ENCODE peak calls at places on chromosomes 16 and 17, in eight cellular contexts. D is endothelial cell of umbilical vein, Z is fibroblast of lung, L is body of pancreas, A is mammary epithelial cell, K is keratinocyte, P is vagina, S is left ventricle myocardium inferior. X is an unnamed sample. For H3K36me3, the result is how much of the 10 kb centered on the place peaks cover.

GRCh38 chr16:11571549-11571948 is 15.2 kb downstream of the LITAF start:
- DNase-seq in S (no peak), Z (no peak), K (no peak), P (no peak), A (no peak), D (no peak), L (no peak), X (no peak)

GRCh38 chr16:48182979-48183537 is 27.3 kb upstream of the ABCC12 start:
- DNase-seq in K (no peak), D (no peak), Z (no peak), A (no peak), L (no peak), S (no peak), P (no peak), X (no peak)

GRCh38 chr17:76735006-76735405 is 2.1 kb downstream of the SRSF2 start:
- DNase-seq in D (peak), K (no peak), L (no peak), Z (peak), A (peak), S (no peak), P (no peak), X (no peak)

GRCh38 chr17:8393470-8394231 is 4.0 kb downstream of the RNF222 start:
- DNase-seq in P (no peak), A (peak), L (peak), Z (peak), D (no peak), K (no peak), S (no peak), X (peak)

GRCh38 chr16:81996664-81997529 is 14.4 kb downstream of the SDR42E1 start:
- DNase-seq in K (no peak), L (no peak), P (no peak), A (peak), S (no peak), Z (peak), D (peak), X (no peak)

GRCh38 chr17:38730526-38731379 is 612 bp downstream of the CISD3 start:
- DNase-seq in A (peak), S (peak), K (no peak), Z (peak), P (no peak), L (peak), D (peak), X (peak)

GRCh38 chr16:74585846-74586392 is 21.0 kb downstream of the GLG1 start:
- DNase-seq in D (no peak), L (no peak), P (no peak), S (no peak), Z (no peak), A (no peak), K (no peak), X (no peak)

GRCh38 chr16:70657956-70658355 is 11.6 kb downstream of the IL34 start:
- DNase-seq in S (no peak), Z (no peak), K (no peak), P (no peak), A (no peak), L (no peak), D (no peak), X (no peak)

GRCh38 chr16:54805648-54806047 is 125.0 kb upstream of the IRX5 start:
- DNase-seq in D (no peak), L (no peak), A (no peak), S (no peak), K (no peak), Z (no peak), P (no peak), X (no peak)

GRCh38 chr16:71965223-71965622 is 35.0 kb downstream of the PKD1L3 start:
- DNase-seq in P (no peak), D (no peak), A (no peak), Z (no peak), L (no peak), S (no peak), K (no peak), X (no peak)

GRCh38 chr17:50900383-50900892 is 34.3 kb upstream of the TOB1 start:
- DNase-seq in S (no peak), K (no peak), P (no peak), A (no peak), Z (no peak), D (no peak), L (no peak), X (no peak)

GRCh38 chr17:21289902-21290571 is 5.5 kb downstream of the MAP2K3 start:
- DNase-seq in P (no peak), L (peak), Z (no peak), K (no peak), A (no peak), D (no peak), S (peak), X (no peak)

GRCh38 chr16:80570106-80570478 is 29.3 kb downstream of the DYNLRB2 start:
- DNase-seq in S (no peak), P (no peak), Z (peak), A (no peak), L (no peak), D (peak), K (no peak), X (no peak)

GRCh38 chr17:44595216-44595775 is 38.0 kb downstream of the FZD2 start:
- DNase-seq in A (no peak), Z (no peak), P (no peak), S (no peak), L (no peak), K (no peak), D (no peak), X (no peak)

GRCh38 chr17:26792486-26792885 is 501.4 kb upstream of the WSB1 start:
- DNase-seq in D (peak), L (no peak), Z (peak), P (no peak), S (no peak), A (peak), K (peak), X (no peak)

GRCh38 chr16:71807905-71808592 is 585 bp downstream of the AP1G1 start:
- DNase-seq in D (peak), P (no peak), Z (peak), L (peak), S (peak), A (peak), K (no peak), X (no peak)

GRCh38 chr16:17382949-17383348 is 87.8 kb downstream of the XYLT1 start:
- DNase-seq in L (peak), A (no peak), K (no peak), S (no peak), D (no peak), P (no peak), Z (no peak), X (no peak)
- H3K36me3 ChIP-seq in L (under half), A (under half), K (under half), S (under half), D (under half), P (under half), Z (under half), X (under half)

DNA sequence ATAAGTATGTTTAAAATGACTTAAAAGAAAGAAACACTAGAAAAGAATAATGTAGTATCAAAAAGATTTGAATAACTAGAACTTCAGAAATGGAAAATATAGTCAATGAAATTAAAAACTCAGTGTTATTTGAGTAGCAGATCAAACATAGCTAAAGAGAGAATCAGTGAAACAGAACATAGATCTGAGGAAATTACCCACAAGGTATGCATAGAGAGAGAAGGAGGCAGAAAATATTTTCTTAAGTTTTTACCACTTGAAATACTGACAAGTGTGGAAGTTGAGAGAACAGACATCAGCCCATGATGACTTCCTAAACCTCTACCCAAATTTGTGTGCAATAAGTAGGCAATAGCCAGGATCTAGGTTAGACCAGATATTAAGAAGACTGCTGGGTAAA is 52.4 kb downstream of the ARHGAP17 start:
- DNase-seq in A (no peak), L (no peak), K (no peak), P (no peak), D (no peak), S (no peak), Z (no peak), X (no peak)
- H3K36me3 ChIP-seq in A (under half), L (under half), K (under half), P (half or more), D (under half), S (half or more), Z (under half), X (under half)

GRCh38 chr17:42992872-42993271 is 5.3 kb upstream of the RPL27 start:
- DNase-seq in L (no peak), A (no peak), Z (no peak), K (no peak), S (no peak), D (no peak), P (no peak), X (no peak)

GRCh38 chr17:42999003-42999525 is 845 bp downstream of the RPL27 start:
- DNase-seq in A (no peak), Z (no peak), L (no peak), D (no peak), P (no peak), K (no peak), S (no peak), X (no peak)

GRCh38 chr17:42997984-42998938 is at the start of gene RPL27:
- DNase-seq in A (peak), P (peak), Z (peak), L (peak), D (peak), S (peak), K (peak), X (peak)

DNA sequence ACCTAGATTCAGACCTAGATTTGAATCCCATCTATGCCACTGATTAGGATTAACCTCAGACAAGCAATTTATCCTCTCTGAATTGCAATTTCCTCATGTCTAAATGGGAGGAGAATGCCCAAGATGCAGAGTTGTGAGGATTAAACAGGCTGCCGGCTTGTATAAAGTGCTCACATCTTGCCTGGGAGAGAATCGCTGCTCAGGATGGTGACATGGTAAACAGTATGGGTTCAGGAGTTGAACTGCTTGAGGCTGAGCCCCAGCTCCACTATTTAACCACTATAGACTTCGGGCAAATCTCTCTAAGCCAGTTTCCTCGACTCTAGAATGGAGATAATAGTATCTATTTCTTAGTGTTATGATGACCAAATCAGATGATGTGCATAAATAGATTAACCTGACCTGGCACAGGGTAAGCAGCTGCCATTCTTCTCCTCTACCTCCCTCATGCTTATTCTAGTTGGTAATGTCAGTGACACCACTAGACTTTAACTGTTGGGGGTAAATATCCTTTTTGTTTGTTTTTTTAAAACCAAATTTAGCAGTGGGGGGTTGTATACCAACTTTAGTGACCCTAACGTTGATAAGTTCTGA is 732 bp upstream of the RPL27 start:
- DNase-seq in L (no peak), S (no peak), P (no peak), Z (no peak), K (no peak), A (no peak), D (no peak), X (no peak)
- H3K36me3 ChIP-seq in L (under half), S (under half), P (under half), Z (under half), K (under half), A (under half), D (under half), X (under half)

DNA sequence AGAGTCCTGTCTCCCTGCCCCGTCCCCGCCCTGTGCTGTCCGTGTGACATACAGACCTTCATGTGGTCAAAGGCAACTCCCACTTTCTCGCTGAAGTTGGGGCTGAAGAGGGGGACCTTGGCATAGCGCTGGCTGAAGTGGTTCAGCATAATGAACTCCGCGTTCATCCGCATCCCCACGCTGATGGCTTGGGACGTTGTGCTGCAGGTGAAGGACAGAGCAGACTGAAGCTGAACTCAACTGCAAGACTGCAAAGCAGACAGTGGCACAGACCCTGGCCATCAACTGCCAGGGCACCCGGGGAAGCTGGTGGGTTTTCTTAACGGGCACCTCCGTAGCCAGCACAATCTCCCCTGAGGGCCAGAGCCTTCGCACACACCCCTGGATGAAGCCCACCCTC is 24.2 kb downstream of the ELAC2 start:
- DNase-seq in L (no peak), D (no peak), P (no peak), K (no peak), S (no peak), Z (no peak), A (no peak), X (no peak)
- H3K36me3 ChIP-seq in L (under half), D (under half), P (half or more), K (half or more), S (half or more), Z (under half), A (under half), X (under half)

GRCh38 chr17:28947639-28948038 is 3.7 kb downstream of the PHF12 start:
- DNase-seq in P (no peak), L (no peak), K (no peak), S (no peak), Z (no peak), D (no peak), A (no peak), X (no peak)

GRCh38 chr17:28944862-28945741 is 6.2 kb downstream of the PHF12 start:
- DNase-seq in Z (peak), S (no peak), K (no peak), D (no peak), L (no peak), P (no peak), A (peak), X (no peak)

GRCh38 chr17:28944343-28944742 is 7.0 kb downstream of the PHF12 start:
- DNase-seq in A (no peak), P (no peak), D (no peak), L (no peak), Z (no peak), K (no peak), S (no peak), X (no peak)

GRCh38 chr17:28948342-28948741 is 3.0 kb downstream of the PHF12 start:
- DNase-seq in A (peak), S (no peak), P (no peak), Z (no peak), L (no peak), D (peak), K (no peak), X (no peak)

GRCh38 chr17:28946239-28946638 is 5.1 kb downstream of the PHF12 start:
- DNase-seq in L (no peak), P (no peak), K (no peak), D (peak), S (no peak), Z (peak), A (peak), X (no peak)
- H3K36me3 ChIP-seq in L (under half), P (under half), K (under half), D (under half), S (under half), Z (under half), A (under half), X (under half)

DNA sequence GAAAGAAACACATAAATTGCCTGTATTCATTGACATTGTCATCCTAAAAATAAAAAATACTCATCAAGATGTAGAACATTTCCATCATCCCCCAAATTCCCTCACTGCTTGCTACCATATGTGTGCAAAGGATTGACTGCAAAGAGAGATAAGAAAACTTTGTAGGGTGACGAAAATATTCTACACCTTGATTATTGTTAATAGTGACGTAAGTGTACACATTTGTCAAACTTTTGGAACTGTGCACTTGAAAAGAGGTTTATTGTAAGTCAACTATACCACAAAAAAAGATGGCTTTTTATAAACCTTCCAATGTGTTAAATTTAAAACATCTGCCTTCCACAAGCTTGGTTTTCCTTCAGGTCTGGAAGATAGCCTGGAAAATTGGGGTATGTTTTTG is 359.5 kb downstream of the CDH8 start:
- DNase-seq in P (no peak), S (no peak), Z (no peak), L (no peak), D (no peak), A (no peak), K (no peak), X (no peak)
- H3K36me3 ChIP-seq in P (under half), S (under half), Z (under half), L (under half), D (under half), A (under half), K (under half), X (under half)

GRCh38 chr16:75805946-75806345 is 79.7 kb upstream of the CPHXL start:
- DNase-seq in D (no peak), Z (no peak), S (no peak), P (no peak), A (no peak), L (no peak), K (no peak), X (no peak)
- H3K36me3 ChIP-seq in D (under half), Z (under half), S (under half), P (under half), A (under half), L (under half), K (under half), X (under half)

X was measured in PC-9.